ENCODE peak calls at places on chromosomes 5 and 9, in five cellular contexts. P, A, N, E and J are unnamed samples.
A peak's percentile ranks its signal among the peaks of the same experiment; 100 is the strongest.

GRCh38 chr9:18393340-18394130 is 80.4 kb upstream of the ADAMTSL1 start:
- DNase-seq in A (peak; percentile 27), N (peak; percentile 45), E (peak; percentile 58), P (peak; percentile 92), J (peak; percentile 72)

GRCh38 chr5:95846554-95847260 is 24.2 kb upstream of the GLRX start:
- DNase-seq in E (peak; percentile 74), P (peak; percentile 85), A (peak; percentile 73), N (peak; percentile 68), J (peak; percentile 76)

GRCh38 chr5:53425598-53426516 is 54.6 kb upstream of the FST start:
- DNase-seq in P (no peak), A (no peak), N (no peak), E (peak; percentile 20), J (no peak)

GRCh38 chr9:108033976-108034964 is 544.7 kb upstream of the KLF4 start:
- DNase-seq in N (peak; percentile 84), E (no peak), A (no peak), P (peak; percentile 76), J (no peak)

GRCh38 chr9:134316444-134317160 is 9.7 kb upstream of the RXRA start:
- DNase-seq in E (no peak), N (peak; percentile 56), A (no peak), P (peak; percentile 51), J (no peak)

GRCh38 chr9:137222190-137223077 is at the start of gene RNF208:
- DNase-seq in A (no peak), P (no peak), E (peak; percentile 37), N (no peak), J (no peak)

GRCh38 chr5:43294226-43294625 is 19.0 kb downstream of the HMGCS1 start:
- DNase-seq in A (no peak), N (no peak), P (peak; percentile 67), E (no peak), J (no peak)

GRCh38 chr9:3337515-3337914 is 188.3 kb downstream of the RFX3 start:
- DNase-seq in P (peak; percentile 71), A (no peak), N (no peak), E (no peak), J (peak; percentile 10)

GRCh38 chr9:69122391-69123141 is 51.5 kb upstream of the TJP2 start:
- DNase-seq in P (peak; percentile 76), N (no peak), E (peak; percentile 39), A (no peak), J (peak; percentile 44)

GRCh38 chr5:150144211-150144801 is 11.3 kb downstream of the PDGFRB start:
- DNase-seq in A (peak; percentile 74), P (peak; percentile 91), N (peak; percentile 81), E (peak; percentile 31), J (no peak)

GRCh38 chr5:92687793-92688467 is 893.1 kb downstream of the NR2F1-AS1 start:
- DNase-seq in N (no peak), E (no peak), P (peak; percentile 87), A (no peak), J (peak; percentile 3)

GRCh38 chr5:140261403-140262171 is 41.3 kb downstream of the PFDN1 start:
- DNase-seq in A (peak; percentile 79), E (peak; percentile 79), N (peak; percentile 61), P (peak; percentile 86), J (peak; percentile 88)

GRCh38 chr5:167573274-167574127 is 717.9 kb upstream of the WWC1 start:
- DNase-seq in N (no peak), E (no peak), P (peak; percentile 70), A (no peak), J (peak; percentile 6)

GRCh38 chr5:157196045-157196444 is 15.4 kb downstream of the ITK start:
- DNase-seq in A (no peak), P (no peak), E (no peak), N (no peak), J (no peak)

GRCh38 chr5:56951131-56951945 is 585 bp downstream of the MIER3 start:
- DNase-seq in N (peak; percentile 28), E (peak; percentile 21), A (no peak), P (no peak), J (peak; percentile 35)

GRCh38 chr9:116733010-116733641 is 46.0 kb downstream of the TRIM32 start:
- DNase-seq in N (no peak), E (no peak), P (no peak), A (no peak), J (no peak)

GRCh38 chr5:68562308-68562707 is 346.8 kb downstream of the PIK3R1 start:
- DNase-seq in N (peak; percentile 57), A (no peak), E (peak; percentile 70), P (peak; percentile 81), J (no peak)

GRCh38 chr5:137997726-137998213 is 35.1 kb downstream of the FAM13B start:
- DNase-seq in A (no peak), P (peak; percentile 27), N (no peak), E (no peak), J (no peak)

GRCh38 chr9:106019702-106020101 is 325.4 kb downstream of the TMEM38B start:
- DNase-seq in P (no peak), N (no peak), E (no peak), A (no peak), J (no peak)

DNA sequence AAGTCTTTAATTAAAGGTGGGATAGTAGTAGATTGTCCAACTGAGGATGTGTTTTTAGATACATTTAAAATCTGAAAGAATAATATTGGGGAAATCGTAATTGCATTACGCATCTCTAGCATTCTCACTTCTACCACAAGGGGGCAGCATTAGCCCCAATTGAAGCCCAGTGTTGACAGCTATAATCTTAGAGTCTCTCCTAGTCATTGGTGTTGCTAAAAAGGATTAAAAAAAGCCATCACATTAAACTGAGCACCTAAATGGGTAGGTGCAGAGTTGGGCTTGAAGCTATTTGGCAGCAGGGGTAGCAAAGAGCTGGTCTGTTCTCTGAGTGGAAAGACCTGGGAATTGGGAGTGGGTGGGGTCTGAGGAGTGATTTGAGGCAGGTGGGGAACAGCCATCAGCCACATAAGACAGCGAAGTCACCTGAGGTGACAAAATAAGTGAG is 177.2 kb downstream of the OSTF1 start:
- DNase-seq in N (no peak), E (peak; percentile 50), A (peak; percentile 51), P (peak; percentile 57), J (peak; percentile 48)
- TF ChIP-seq CTCF in N (peak; percentile 69), E (peak; percentile 78), A (peak; percentile 87), P (peak; percentile 82), J (peak; percentile 62)

GRCh38 chr5:141382469-141383294 is at the start of gene PCDHGA7:
- DNase-seq in E (no peak), A (no peak), P (peak; percentile 54), N (no peak), J (no peak)
- TF ChIP-seq CTCF in E (peak; percentile 16), A (no peak), P (peak; percentile 51), N (no peak), J (no peak)

DNA sequence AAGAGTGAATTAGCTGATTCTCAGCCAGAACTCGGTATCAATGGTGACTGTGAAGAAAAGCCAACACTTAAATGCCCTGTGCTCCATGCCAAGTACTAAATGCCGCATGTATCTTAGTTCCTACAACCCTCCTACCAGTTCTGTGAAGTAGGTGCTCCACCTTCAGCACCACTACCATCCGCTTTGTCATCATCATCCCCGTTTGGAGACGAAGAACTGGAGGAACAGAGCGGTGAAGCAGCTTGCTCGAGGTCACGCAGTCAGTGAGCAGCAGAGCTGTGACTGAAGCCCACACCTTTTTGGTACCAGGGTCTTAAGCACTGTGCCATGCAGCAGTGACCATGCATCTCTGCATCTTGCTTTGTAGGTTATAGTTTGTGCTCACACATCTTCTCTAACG is 64.4 kb downstream of the NSG2 start:
- DNase-seq in N (no peak), P (no peak), E (no peak), A (no peak), J (no peak)
- TF ChIP-seq CTCF in N (no peak), P (no peak), E (no peak), A (no peak), J (no peak)

GRCh38 chr5:81195334-81195929 is 37.7 kb upstream of the CKMT2 start:
- DNase-seq in E (no peak), N (no peak), P (no peak), A (no peak), J (no peak)
- TF ChIP-seq CTCF in E (no peak), N (no peak), P (no peak), A (no peak), J (no peak)

DNA sequence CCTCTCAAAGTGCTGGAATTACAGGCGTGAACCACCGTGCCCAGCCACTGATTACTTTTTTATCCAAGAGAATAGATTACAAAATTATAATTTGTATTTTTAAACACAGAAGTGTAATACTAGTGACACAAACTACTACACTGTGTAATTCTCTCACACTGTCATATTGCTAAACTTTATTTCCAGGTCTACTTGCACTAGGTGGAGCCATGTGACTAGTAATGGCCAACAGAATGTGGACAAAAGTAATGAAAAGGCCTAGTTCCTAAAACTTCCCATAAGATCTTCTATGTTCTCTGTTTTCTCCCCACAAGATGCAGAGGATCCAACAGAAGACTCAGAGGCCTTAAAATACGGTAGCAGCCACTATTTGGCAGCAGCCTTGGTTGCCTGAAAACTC is 27.3 kb downstream of the NADK2 start:
- DNase-seq in N (no peak), A (no peak), P (peak; percentile 15), E (no peak), J (no peak)
- TF ChIP-seq CTCF in N (no peak), A (no peak), P (no peak), E (peak; percentile 15), J (no peak)

DNA sequence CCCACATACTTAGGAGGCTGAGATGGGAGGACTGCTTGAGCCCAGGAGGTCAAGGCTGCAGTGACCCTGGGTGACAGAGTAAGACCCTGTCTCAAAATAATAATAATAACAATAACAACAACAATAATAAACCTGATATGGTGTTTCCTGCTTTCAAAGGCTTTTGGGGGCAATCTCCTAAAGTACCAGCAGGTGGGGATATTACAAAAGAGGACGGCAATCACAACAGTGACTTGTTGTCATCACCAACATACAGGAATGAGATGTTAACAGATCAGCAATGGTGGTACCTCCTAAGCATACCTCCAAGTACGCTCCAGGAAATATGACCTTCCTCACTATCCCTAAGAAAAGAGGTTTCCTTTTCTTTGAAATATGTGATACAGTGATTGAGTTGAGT is 91.1 kb upstream of the RNF180 start:
- DNase-seq in P (peak; percentile 34), N (no peak), A (no peak), E (no peak), J (peak; percentile 26)
- TF ChIP-seq CTCF in P (peak; percentile 61), N (no peak), A (peak; percentile 67), E (peak; percentile 33), J (peak; percentile 33)

DNA sequence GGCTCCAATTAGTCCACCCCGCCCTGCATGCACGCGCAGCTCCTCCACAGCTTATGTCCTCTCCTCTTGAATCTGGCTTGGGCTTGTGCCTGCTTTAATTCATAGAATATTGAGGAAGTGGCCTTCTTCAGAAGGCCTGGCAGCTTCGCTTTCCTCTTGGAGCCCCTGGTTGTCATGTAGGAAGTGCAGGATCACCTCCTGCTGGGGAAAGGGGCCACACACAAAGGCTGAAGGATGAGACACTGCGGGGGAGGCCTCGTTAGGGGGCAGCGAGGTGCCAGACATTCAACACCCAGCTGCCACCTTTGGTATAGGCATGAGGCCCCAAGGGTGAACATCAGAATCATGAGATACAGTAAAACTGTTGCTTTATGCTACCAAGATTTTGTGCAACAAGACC is 2.7 kb upstream of the CNOT6 start:
- DNase-seq in E (no peak), A (no peak), P (no peak), N (no peak), J (no peak)
- TF ChIP-seq CTCF in E (no peak), A (no peak), P (no peak), N (no peak), J (no peak)

DNA sequence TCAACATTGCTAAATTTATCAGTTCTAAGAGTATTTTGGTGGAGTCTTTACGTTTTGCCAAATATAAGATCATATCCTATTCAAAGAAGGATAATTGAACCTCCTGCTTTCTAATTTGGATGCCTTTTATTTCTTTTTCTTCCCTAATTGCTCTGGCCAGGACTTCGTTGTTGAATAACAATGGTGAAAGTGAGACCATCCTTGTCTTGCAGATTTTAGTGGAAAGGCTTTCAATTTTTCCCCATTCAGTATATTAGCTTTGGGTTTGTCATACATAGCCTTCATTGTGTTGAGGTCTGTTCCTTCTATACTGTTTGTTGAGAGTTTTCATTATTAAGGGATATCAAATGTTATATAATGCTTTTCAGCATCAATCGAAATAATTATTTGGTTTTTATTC is 1974.2 kb upstream of the ACO1 start:
- DNase-seq in P (no peak), E (no peak), N (no peak), A (no peak), J (no peak)
- TF ChIP-seq CTCF in P (no peak), E (no peak), N (no peak), A (no peak), J (no peak)